ENCODE peak calls at places on chromosome 3, in five cellular contexts. F is fibroblast of pulmonary artery, U is PC-3, A is OCI-LY7, B is Caco-2. P is an unnamed sample.

GRCh38 chr3:12336099-12336498 is 47.2 kb downstream of the PPARG start:
- DNase-seq in F (peak), U (no peak), A (no peak), B (no peak), P (no peak)

GRCh38 chr3:177357352-177358084 is 160.2 kb upstream of the TBL1XR1 start:
- DNase-seq in F (peak), U (peak), A (peak), B (peak), P (no peak)

GRCh38 chr3:156449712-156450574 is 105.0 kb downstream of the SSR3 start:
- DNase-seq in F (peak), U (peak), A (peak), B (peak), P (no peak)

GRCh38 chr3:143654906-143655305 is 193.4 kb downstream of the SLC9A9 start:
- DNase-seq in F (no peak), U (no peak), A (no peak), B (no peak), P (no peak)

GRCh38 chr3:37686225-37686624 is 175.5 kb upstream of the CTDSPL start:
- DNase-seq in F (no peak), U (no peak), A (no peak), B (peak), P (no peak)

GRCh38 chr3:179865876-179866505 is 170.7 kb downstream of the PEX5L start:
- DNase-seq in F (no peak), U (no peak), A (no peak), B (no peak), P (no peak)

GRCh38 chr3:57545636-57546268 is 1.6 kb upstream of the DNAH12 start:
- DNase-seq in F (peak), U (no peak), A (no peak), B (no peak), P (no peak)

GRCh38 chr3:61894988-61895935 is 333.9 kb downstream of the PTPRG start:
- DNase-seq in F (peak), U (peak), A (peak), B (peak), P (no peak)

GRCh38 chr3:14537590-14538450 is 2.3 kb downstream of the GRIP2 start:
- DNase-seq in F (no peak), U (no peak), A (peak), B (peak), P (no peak)

GRCh38 chr3:128481438-128481942 is 11.5 kb downstream of the GATA2 start:
- DNase-seq in F (no peak), U (no peak), A (no peak), B (no peak), P (no peak)

GRCh38 chr3:20958161-20958560 is 772.2 kb upstream of the SGO1 start:
- DNase-seq in F (no peak), U (no peak), A (no peak), B (no peak), P (no peak)

GRCh38 chr3:144403040-144403457 is 431.4 kb downstream of the DIPK2A start:
- DNase-seq in F (peak), U (peak), A (no peak), B (no peak), P (no peak)

GRCh38 chr3:188287339-188287738 is 133.4 kb downstream of the LPP start:
- DNase-seq in F (no peak), U (no peak), A (no peak), B (no peak), P (no peak)

GRCh38 chr3:156211583-156211982 is 91.2 kb downstream of the KCNAB1 start:
- DNase-seq in F (peak), U (peak), A (no peak), B (no peak), P (no peak)

GRCh38 chr3:42300013-42300412 is 34.0 kb upstream of the CCK start:
- DNase-seq in F (peak), U (peak), A (peak), B (peak), P (no peak)

GRCh38 chr3:93861021-93861420 is 112.7 kb downstream of the PROS1 start:
- DNase-seq in F (no peak), U (no peak), A (no peak), B (no peak), P (no peak)

DNA sequence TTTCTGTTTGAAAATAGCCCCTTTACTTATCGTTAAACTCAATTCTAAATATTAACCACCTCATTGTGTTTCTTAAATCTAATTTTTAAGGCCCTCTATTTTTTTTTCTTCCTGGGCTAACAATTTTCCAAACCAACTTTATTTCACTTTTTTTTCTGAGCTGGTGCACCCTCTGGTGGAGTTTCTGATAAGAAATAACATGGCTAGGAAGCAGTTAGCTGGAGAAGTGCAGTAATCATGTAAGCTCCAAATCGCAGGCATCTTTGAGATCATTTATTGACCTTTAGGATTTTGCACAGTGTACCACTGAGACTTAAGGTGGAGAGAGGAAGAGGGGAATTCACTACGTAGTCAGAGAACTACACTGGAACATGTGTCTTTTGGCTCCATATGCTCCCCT is 6.4 kb downstream of the TMEM207 start:
- DNase-seq in F (peak), U (peak), A (no peak), B (peak), P (no peak)
- TF ChIP-seq CTCF in F (peak), U (peak), A (peak), B (no peak), P (peak)

GRCh38 chr3:2856062-2856792 is 253.9 kb downstream of the IL5RA start:
- DNase-seq in F (no peak), U (no peak), A (no peak), B (no peak), P (no peak)
- TF ChIP-seq CTCF in F (no peak), U (no peak), A (no peak), B (no peak), P (peak)

GRCh38 chr3:45055411-45056143 is 29.5 kb downstream of the CLEC3B start:
- DNase-seq in F (peak), U (peak), A (peak), B (peak), P (no peak)
- TF ChIP-seq CTCF in F (peak), U (peak), A (peak), B (peak), P (peak)

DNA sequence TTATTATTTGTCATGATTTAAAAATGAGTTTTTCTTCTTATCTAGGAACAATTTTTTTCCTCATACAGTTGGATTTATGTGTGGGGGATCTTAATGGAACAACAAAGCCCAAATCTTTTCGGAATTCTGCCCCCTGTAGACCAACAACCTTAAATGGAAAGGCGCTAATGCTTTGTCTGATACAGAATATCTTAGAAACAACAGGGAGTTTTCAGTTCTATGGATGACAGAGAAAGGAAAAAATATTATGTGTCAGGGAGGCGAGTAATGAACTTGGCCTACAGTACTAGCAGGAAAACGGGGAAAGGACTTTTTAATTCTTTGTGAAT is 592 bp downstream of the MOBP start:
- DNase-seq in F (no peak), U (no peak), A (no peak), B (no peak), P (no peak)
- TF ChIP-seq CTCF in F (no peak), U (no peak), A (peak), B (no peak), P (no peak)

GRCh38 chr3:9730747-9731205 is 759 bp upstream of the BRPF1 start:
- DNase-seq in F (peak), U (no peak), A (no peak), B (no peak), P (no peak)

GRCh38 chr3:9729419-9729818 is 2.1 kb upstream of the BRPF1 start:
- DNase-seq in F (no peak), U (no peak), A (no peak), B (no peak), P (no peak)

GRCh38 chr3:9727743-9728142 is 3.8 kb upstream of the BRPF1 start:
- DNase-seq in F (peak), U (peak), A (no peak), B (no peak), P (no peak)

GRCh38 chr3:9725775-9726174 is 5.8 kb upstream of the BRPF1 start:
- DNase-seq in F (no peak), U (no peak), A (no peak), B (no peak), P (no peak)

GRCh38 chr3:9727041-9727595 is 4.4 kb upstream of the BRPF1 start:
- DNase-seq in F (no peak), U (no peak), A (peak), B (peak), P (no peak)
- TF ChIP-seq CTCF in F (peak), U (peak), A (peak), B (peak), P (peak)

GRCh38 chr3:186775999-186776398 is 7.4 kb upstream of the EIF4A2 start:
- DNase-seq in F (peak), U (no peak), A (no peak), B (no peak), P (no peak)
- TF ChIP-seq CTCF in F (peak), U (no peak), A (no peak), B (no peak), P (no peak)

GRCh38 chr3:53845103-53845880 is 927 bp downstream of the CHDH start:
- DNase-seq in F (peak), U (peak), A (peak), B (peak), P (no peak)
- TF ChIP-seq CTCF in F (peak), U (peak), A (peak), B (peak), P (peak)

GRCh38 chr3:187223799-187224198 is 26.5 kb downstream of the RTP1 start:
- DNase-seq in F (no peak), U (peak), A (peak), B (no peak), P (no peak)
- TF ChIP-seq CTCF in F (no peak), U (no peak), A (no peak), B (no peak), P (no peak)

DNA sequence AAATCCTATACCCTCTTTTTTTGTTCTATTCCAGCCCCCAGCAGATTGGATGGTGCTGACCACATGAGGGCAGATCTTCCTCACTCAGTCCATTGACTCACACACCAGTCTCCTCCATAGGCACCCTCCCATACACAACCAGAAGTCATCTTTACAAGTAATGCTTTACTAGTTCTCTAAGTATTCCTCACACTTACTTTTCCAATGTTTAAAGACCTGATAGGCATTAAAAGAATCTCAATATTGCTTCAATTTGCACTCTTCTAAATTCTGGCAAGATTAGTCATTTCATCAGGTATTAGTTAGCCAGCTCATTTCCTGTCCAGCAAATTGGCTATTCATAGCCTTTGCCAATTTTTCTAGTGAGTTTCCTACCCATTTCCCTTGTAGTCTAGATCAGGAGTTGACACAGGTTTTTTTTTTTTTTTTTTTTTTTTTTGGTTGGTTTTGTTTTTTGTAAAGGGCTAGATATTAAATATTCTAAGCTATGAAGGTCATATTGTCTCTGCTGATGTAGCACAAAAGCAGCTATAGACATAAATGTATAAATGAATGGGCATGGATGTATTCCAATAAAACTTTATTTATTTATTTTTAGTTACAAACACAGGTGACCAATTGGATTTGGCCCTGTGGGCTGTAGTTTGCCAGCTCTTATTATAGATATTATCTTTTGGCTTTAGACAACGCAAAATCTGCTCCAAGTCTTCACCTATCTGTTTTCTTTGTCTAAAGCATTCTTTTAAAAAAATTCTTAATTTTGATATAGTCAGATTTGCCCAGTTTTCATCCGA is 76.1 kb downstream of the ABHD5 start:
- DNase-seq in F (peak), U (peak), A (no peak), B (no peak), P (no peak)
- TF ChIP-seq CTCF in F (no peak), U (peak), A (no peak), B (no peak), P (no peak)

GRCh38 chr3:138263104-138263503 is 66.5 kb downstream of the NME9 start:
- DNase-seq in F (peak), U (no peak), A (no peak), B (no peak), P (no peak)
- TF ChIP-seq CTCF in F (no peak), U (peak), A (peak), B (no peak), P (no peak)